ENCODE peak calls at places on chromosomes 5 and 9, in seven cellular contexts. One of them, this sample, is unnamed.
A peak's percentile ranks its signal among the peaks of the same experiment; 100 is the strongest.

GRCh38 chr9:108972626-108973209 is 38.5 kb downstream of the ABITRAM start:
- DNase-seq in sigmoid colon: no peak
- DNase-seq in esophagus squamous epithelium: no peak
- DNase-seq in A673: peak; percentile 27
- DNase-seq in H1: no peak
- DNase-seq in ovary: no peak
- DNase-seq in uterus: no peak
- DNase-seq in this sample: no peak

GRCh38 chr9:91555132-91555531 is 131.5 kb upstream of the NFIL3 start:
- DNase-seq in ovary: no peak
- DNase-seq in sigmoid colon: no peak
- DNase-seq in esophagus squamous epithelium: no peak
- DNase-seq in H1: no peak
- DNase-seq in A673: no peak
- DNase-seq in uterus: no peak
- DNase-seq in this sample: no peak

GRCh38 chr9:15246688-15247087 is 60.3 kb downstream of the TTC39B start:
- DNase-seq in ovary: no peak
- DNase-seq in sigmoid colon: no peak
- DNase-seq in H1: no peak
- DNase-seq in esophagus squamous epithelium: no peak
- DNase-seq in uterus: no peak
- DNase-seq in A673: no peak
- DNase-seq in this sample: peak; percentile 59

GRCh38 chr5:122997294-122997693 is 39.2 kb downstream of the PPIC start:
- DNase-seq in A673: peak; percentile 17
- DNase-seq in ovary: no peak
- DNase-seq in esophagus squamous epithelium: no peak
- DNase-seq in uterus: no peak
- DNase-seq in sigmoid colon: no peak
- DNase-seq in H1: no peak
- DNase-seq in this sample: no peak

GRCh38 chr5:71719092-71719964 is at the start of gene CARTPT:
- DNase-seq in A673: peak; percentile 38
- DNase-seq in sigmoid colon: no peak
- DNase-seq in esophagus squamous epithelium: no peak
- DNase-seq in uterus: no peak
- DNase-seq in ovary: no peak
- DNase-seq in H1: peak; percentile 82
- DNase-seq in this sample: no peak

GRCh38 chr5:132027027-132027426 is 15.6 kb upstream of the ACSL6 start:
- DNase-seq in A673: no peak
- DNase-seq in ovary: no peak
- DNase-seq in sigmoid colon: no peak
- DNase-seq in esophagus squamous epithelium: no peak
- DNase-seq in H1: no peak
- DNase-seq in uterus: no peak
- DNase-seq in this sample: no peak

GRCh38 chr9:69034071-69034470 is 1.5 kb upstream of the FXN start:
- DNase-seq in esophagus squamous epithelium: no peak
- DNase-seq in A673: no peak
- DNase-seq in uterus: no peak
- DNase-seq in H1: no peak
- DNase-seq in ovary: no peak
- DNase-seq in sigmoid colon: no peak
- DNase-seq in this sample: no peak

GRCh38 chr9:4604678-4605095 is 57.4 kb upstream of the PLPP6 start:
- DNase-seq in esophagus squamous epithelium: no peak
- DNase-seq in ovary: peak; percentile 32
- DNase-seq in uterus: peak; percentile 59
- DNase-seq in sigmoid colon: no peak
- DNase-seq in H1: peak; percentile 81
- DNase-seq in A673: peak; percentile 88
- DNase-seq in this sample: peak; percentile 91

GRCh38 chr5:146213210-146213838 is 9.9 kb downstream of the RBM27 start:
- DNase-seq in uterus: no peak
- DNase-seq in esophagus squamous epithelium: no peak
- DNase-seq in A673: peak; percentile 29
- DNase-seq in ovary: no peak
- DNase-seq in sigmoid colon: no peak
- DNase-seq in H1: no peak
- DNase-seq in this sample: no peak

DNA sequence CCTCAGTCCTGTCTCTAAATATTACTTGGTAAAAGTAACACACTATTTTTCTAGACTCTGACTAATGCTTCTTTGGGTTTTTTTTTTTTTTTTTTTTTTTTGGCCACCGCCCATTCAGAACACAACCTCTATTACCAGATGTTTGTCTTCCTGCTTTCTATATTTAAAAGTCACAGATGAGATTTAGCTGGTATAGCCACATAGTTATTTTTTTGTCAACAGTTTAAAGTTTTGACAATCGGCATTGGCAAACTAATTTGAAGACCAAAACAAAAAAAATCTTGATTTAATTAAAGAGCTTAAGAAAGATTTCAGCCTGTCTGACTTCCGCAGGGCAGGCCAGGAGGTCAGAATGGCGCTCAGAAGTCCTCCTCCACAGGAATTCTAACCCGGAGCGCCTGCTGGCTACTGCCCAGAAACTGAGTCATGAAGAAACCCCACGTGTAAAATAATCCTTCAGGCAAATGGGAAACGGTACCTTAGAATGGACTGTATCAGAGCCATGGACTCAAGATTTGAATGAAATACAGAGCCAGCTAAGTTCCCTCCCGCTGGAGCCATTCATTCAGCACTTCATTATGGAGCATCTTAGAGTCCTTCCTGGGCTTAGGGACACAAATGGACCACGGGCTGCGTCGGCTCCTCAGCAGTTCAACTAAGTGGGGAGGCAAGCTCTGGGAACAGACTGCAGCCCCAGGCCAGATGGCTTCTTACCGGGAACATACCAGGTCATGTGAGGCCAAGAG is 55.6 kb downstream of the PTPDC1 start:
- DNase-seq in uterus: peak; percentile 98
- DNase-seq in esophagus squamous epithelium: no peak
- DNase-seq in A673: peak; percentile 62
- DNase-seq in H1: no peak
- DNase-seq in ovary: peak; percentile 94
- DNase-seq in sigmoid colon: peak; percentile 96
- DNase-seq in this sample: peak; percentile 95
- H3K4me1 ChIP-seq in uterus: peaks cover 19% of the 10 kb centered on the region
- H3K4me1 ChIP-seq in esophagus squamous epithelium: no peaks in the 10 kb centered on the region
- H3K4me1 ChIP-seq in A673: peaks cover 10% of the 10 kb centered on the region
- H3K4me1 ChIP-seq in H1: no peaks in the 10 kb centered on the region
- H3K4me1 ChIP-seq in ovary: peaks cover 15% of the 10 kb centered on the region
- H3K4me1 ChIP-seq in sigmoid colon: peaks cover 70% of the 10 kb centered on the region
- H3K4me1 ChIP-seq in this sample: peaks cover 37% of the 10 kb centered on the region

GRCh38 chr5:31553863-31554262 is 21.8 kb downstream of the C5orf22 start:
- DNase-seq in esophagus squamous epithelium: no peak
- DNase-seq in uterus: no peak
- DNase-seq in A673: no peak
- DNase-seq in H1: no peak
- DNase-seq in ovary: no peak
- DNase-seq in sigmoid colon: no peak
- DNase-seq in this sample: no peak

GRCh38 chr5:31554552-31554951 is 22.5 kb downstream of the C5orf22 start:
- DNase-seq in uterus: no peak
- DNase-seq in sigmoid colon: no peak
- DNase-seq in H1: no peak
- DNase-seq in esophagus squamous epithelium: no peak
- DNase-seq in A673: no peak
- DNase-seq in ovary: no peak
- DNase-seq in this sample: peak; percentile 78

GRCh38 chr5:31556461-31556860 is 24.4 kb downstream of the C5orf22 start:
- DNase-seq in esophagus squamous epithelium: no peak
- DNase-seq in ovary: no peak
- DNase-seq in uterus: no peak
- DNase-seq in A673: no peak
- DNase-seq in H1: no peak
- DNase-seq in sigmoid colon: no peak
- DNase-seq in this sample: no peak

GRCh38 chr5:31551878-31552277 is 19.8 kb downstream of the C5orf22 start:
- DNase-seq in uterus: no peak
- DNase-seq in A673: no peak
- DNase-seq in H1: no peak
- DNase-seq in sigmoid colon: no peak
- DNase-seq in esophagus squamous epithelium: no peak
- DNase-seq in ovary: no peak
- DNase-seq in this sample: no peak
- H3K36me3 ChIP-seq in uterus: no peaks in the 10 kb centered on the region
- H3K36me3 ChIP-seq in A673: peaks cover 20% of the 10 kb centered on the region
- H3K36me3 ChIP-seq in H1: peaks cover 8% of the 10 kb centered on the region
- H3K36me3 ChIP-seq in sigmoid colon: peaks cover 16% of the 10 kb centered on the region
- H3K36me3 ChIP-seq in esophagus squamous epithelium: peaks cover 21% of the 10 kb centered on the region
- H3K36me3 ChIP-seq in ovary: no peaks in the 10 kb centered on the region
- H3K36me3 ChIP-seq in this sample: peaks cover 45% of the 10 kb centered on the region

GRCh38 chr5:113508756-113509155 is 4.7 kb upstream of the YTHDC2 start:
- DNase-seq in ovary: no peak
- DNase-seq in esophagus squamous epithelium: no peak
- DNase-seq in A673: no peak
- DNase-seq in H1: no peak
- DNase-seq in uterus: no peak
- DNase-seq in sigmoid colon: no peak
- DNase-seq in this sample: no peak

GRCh38 chr5:113514263-113514590 is 733 bp downstream of the YTHDC2 start:
- DNase-seq in A673: no peak
- DNase-seq in ovary: no peak
- DNase-seq in sigmoid colon: no peak
- DNase-seq in uterus: no peak
- DNase-seq in H1: no peak
- DNase-seq in esophagus squamous epithelium: no peak
- DNase-seq in this sample: no peak

GRCh38 chr5:113510836-113511451 is 2.5 kb upstream of the YTHDC2 start:
- DNase-seq in esophagus squamous epithelium: no peak
- DNase-seq in ovary: no peak
- DNase-seq in uterus: no peak
- DNase-seq in H1: no peak
- DNase-seq in A673: no peak
- DNase-seq in sigmoid colon: no peak
- DNase-seq in this sample: no peak

GRCh38 chr5:113512341-113512740 is 1.2 kb upstream of the YTHDC2 start:
- DNase-seq in A673: no peak
- DNase-seq in uterus: no peak
- DNase-seq in ovary: no peak
- DNase-seq in esophagus squamous epithelium: no peak
- DNase-seq in sigmoid colon: no peak
- DNase-seq in H1: no peak
- DNase-seq in this sample: no peak

GRCh38 chr5:113513384-113514262 is at the start of gene YTHDC2:
- DNase-seq in sigmoid colon: peak; percentile 92
- DNase-seq in esophagus squamous epithelium: peak; percentile 45
- DNase-seq in ovary: peak; percentile 81
- DNase-seq in uterus: peak; percentile 81
- DNase-seq in A673: peak; percentile 92
- DNase-seq in H1: peak; percentile 91
- DNase-seq in this sample: peak; percentile 89
- TF ChIP-seq CTCF in sigmoid colon: no peak
- TF ChIP-seq CTCF in esophagus squamous epithelium: no peak
- TF ChIP-seq CTCF in ovary: peak; percentile 27
- TF ChIP-seq CTCF in uterus: peak; percentile 31
- TF ChIP-seq CTCF in A673: peak; percentile 51
- TF ChIP-seq CTCF in H1: peak; percentile 79
- TF ChIP-seq CTCF in this sample: peak; percentile 21

GRCh38 chr5:16853511-16853910 is 82.6 kb downstream of the MYO10 start:
- DNase-seq in sigmoid colon: no peak
- DNase-seq in esophagus squamous epithelium: no peak
- DNase-seq in uterus: no peak
- DNase-seq in ovary: no peak
- DNase-seq in H1: no peak
- DNase-seq in A673: no peak
- DNase-seq in this sample: no peak

GRCh38 chr5:16854351-16854750 is 81.7 kb downstream of the MYO10 start:
- DNase-seq in H1: no peak
- DNase-seq in uterus: no peak
- DNase-seq in esophagus squamous epithelium: no peak
- DNase-seq in A673: no peak
- DNase-seq in ovary: no peak
- DNase-seq in sigmoid colon: no peak
- DNase-seq in this sample: no peak

GRCh38 chr5:16857635-16858034 is 78.5 kb downstream of the MYO10 start:
- DNase-seq in A673: no peak
- DNase-seq in esophagus squamous epithelium: no peak
- DNase-seq in sigmoid colon: no peak
- DNase-seq in ovary: no peak
- DNase-seq in uterus: no peak
- DNase-seq in H1: no peak
- DNase-seq in this sample: no peak

GRCh38 chr5:16856531-16856930 is 79.6 kb downstream of the MYO10 start:
- DNase-seq in uterus: no peak
- DNase-seq in sigmoid colon: no peak
- DNase-seq in A673: peak; percentile 72
- DNase-seq in H1: no peak
- DNase-seq in ovary: no peak
- DNase-seq in esophagus squamous epithelium: no peak
- DNase-seq in this sample: no peak

GRCh38 chr5:16855475-16855874 is 80.6 kb downstream of the MYO10 start:
- DNase-seq in H1: no peak
- DNase-seq in esophagus squamous epithelium: no peak
- DNase-seq in A673: peak; percentile 90
- DNase-seq in sigmoid colon: no peak
- DNase-seq in ovary: no peak
- DNase-seq in uterus: peak; percentile 26
- DNase-seq in this sample: no peak
- H3K4me1 ChIP-seq in H1: peaks cover 14% of the 10 kb centered on the region
- H3K4me1 ChIP-seq in esophagus squamous epithelium: no peaks in the 10 kb centered on the region
- H3K4me1 ChIP-seq in A673: peaks cover 75% of the 10 kb centered on the region
- H3K4me1 ChIP-seq in sigmoid colon: no peaks in the 10 kb centered on the region
- H3K4me1 ChIP-seq in ovary: peaks cover 2% of the 10 kb centered on the region
- H3K4me1 ChIP-seq in uterus: no peaks in the 10 kb centered on the region
- H3K4me1 ChIP-seq in this sample: peaks cover 6% of the 10 kb centered on the region

DNA sequence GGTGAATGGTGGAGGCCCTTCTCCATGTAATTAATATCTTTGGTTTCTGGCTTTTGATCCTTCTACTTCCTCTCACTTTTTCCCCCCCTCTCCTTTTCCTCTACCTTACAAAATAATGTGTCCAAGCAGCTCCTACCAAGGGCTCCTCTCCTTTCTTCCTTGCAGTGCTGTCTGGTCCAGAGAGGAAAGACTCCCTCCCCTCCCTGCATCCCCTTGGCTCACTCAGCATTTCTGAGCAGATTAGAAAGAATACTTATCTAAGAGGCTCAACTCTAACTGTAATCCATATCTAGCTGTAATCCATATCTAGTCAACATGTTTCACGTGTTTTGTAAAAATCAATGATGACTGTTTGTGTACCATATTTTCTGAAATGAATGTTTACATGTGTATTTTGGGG is 97.4 kb downstream of the GAPVD1 start:
- DNase-seq in H1: no peak
- DNase-seq in ovary: no peak
- DNase-seq in A673: no peak
- DNase-seq in sigmoid colon: no peak
- DNase-seq in esophagus squamous epithelium: no peak
- DNase-seq in uterus: no peak
- DNase-seq in this sample: no peak
- H3K36me3 ChIP-seq in H1: peaks cover 15% of the 10 kb centered on the region
- H3K36me3 ChIP-seq in ovary: no peaks in the 10 kb centered on the region
- H3K36me3 ChIP-seq in A673: peaks cover 47% of the 10 kb centered on the region
- H3K36me3 ChIP-seq in sigmoid colon: peaks cover 65% of the 10 kb centered on the region
- H3K36me3 ChIP-seq in esophagus squamous epithelium: peaks cover 41% of the 10 kb centered on the region
- H3K36me3 ChIP-seq in uterus: no peaks in the 10 kb centered on the region
- H3K36me3 ChIP-seq in this sample: peaks cover 67% of the 10 kb centered on the region